ENCODE peak calls at places on chromosomes 16 and 17, in five cellular contexts. One of them, this sample, is unnamed.

GRCh38 chr16:54720259-54720658 is 210.4 kb upstream of the IRX5 start:
- DNase-seq in cardiac muscle cell: no peak
- DNase-seq in psoas muscle: no peak
- DNase-seq in thoracic aorta: no peak
- DNase-seq in HCT116: no peak
- DNase-seq in this sample: peak; percentile 84

GRCh38 chr17:61307905-61308886 is 91.4 kb upstream of the TBX2 start:
- DNase-seq in cardiac muscle cell: peak; percentile 91
- DNase-seq in psoas muscle: no peak
- DNase-seq in thoracic aorta: no peak
- DNase-seq in HCT116: no peak
- DNase-seq in this sample: no peak

GRCh38 chr16:57304169-57305061 is 19.9 kb upstream of the PLLP start:
- DNase-seq in cardiac muscle cell: peak; percentile 90
- DNase-seq in psoas muscle: peak; percentile 58
- DNase-seq in thoracic aorta: peak; percentile 45
- DNase-seq in HCT116: no peak
- DNase-seq in this sample: peak; percentile 29

GRCh38 chr16:21088646-21089538 is 61.8 kb downstream of the DNAH3 start:
- DNase-seq in cardiac muscle cell: peak; percentile 25
- DNase-seq in psoas muscle: no peak
- DNase-seq in thoracic aorta: no peak
- DNase-seq in HCT116: no peak
- DNase-seq in this sample: peak; percentile 49

GRCh38 chr17:77185137-77185536 is 44.4 kb downstream of the SEC14L1 start:
- DNase-seq in cardiac muscle cell: no peak
- DNase-seq in psoas muscle: no peak
- DNase-seq in thoracic aorta: no peak
- DNase-seq in HCT116: no peak
- DNase-seq in this sample: no peak

GRCh38 chr17:4900231-4901107 is 1.1 kb downstream of the C17orf107 start:
- DNase-seq in cardiac muscle cell: no peak
- DNase-seq in psoas muscle: peak; percentile 73
- DNase-seq in thoracic aorta: no peak
- DNase-seq in HCT116: no peak
- DNase-seq in this sample: no peak

GRCh38 chr16:70250748-70251650 is 741 bp downstream of the EXOSC6 start:
- DNase-seq in cardiac muscle cell: peak; percentile 65
- DNase-seq in psoas muscle: peak; percentile 63
- DNase-seq in thoracic aorta: no peak
- DNase-seq in HCT116: no peak
- DNase-seq in this sample: peak; percentile 62

GRCh38 chr17:57721967-57722703 is 23.0 kb downstream of the CCDC182 start:
- DNase-seq in cardiac muscle cell: no peak
- DNase-seq in psoas muscle: no peak
- DNase-seq in thoracic aorta: no peak
- DNase-seq in HCT116: no peak
- DNase-seq in this sample: no peak

GRCh38 chr16:10120953-10121352 is 61.3 kb downstream of the GRIN2A start:
- DNase-seq in cardiac muscle cell: no peak
- DNase-seq in psoas muscle: no peak
- DNase-seq in thoracic aorta: no peak
- DNase-seq in HCT116: no peak
- DNase-seq in this sample: no peak

GRCh38 chr17:18025596-18026407 is 13.2 kb downstream of the ATPAF2 start:
- DNase-seq in cardiac muscle cell: peak; percentile 39
- DNase-seq in psoas muscle: no peak
- DNase-seq in thoracic aorta: no peak
- DNase-seq in HCT116: no peak
- DNase-seq in this sample: peak; percentile 93

GRCh38 chr16:89972244-89973234 is 24.0 kb downstream of the DEF8 start:
- DNase-seq in cardiac muscle cell: peak; percentile 95
- DNase-seq in psoas muscle: peak; percentile 97
- DNase-seq in thoracic aorta: peak; percentile 66
- DNase-seq in HCT116: peak; percentile 88
- DNase-seq in this sample: peak; percentile 90

GRCh38 chr16:73028721-73029361 is 19.1 kb downstream of the ZFHX3 start:
- DNase-seq in cardiac muscle cell: no peak
- DNase-seq in psoas muscle: no peak
- DNase-seq in thoracic aorta: no peak
- DNase-seq in HCT116: no peak
- DNase-seq in this sample: peak; percentile 71

GRCh38 chr17:78532922-78533640 is 44.1 kb downstream of the DNAH17 start:
- DNase-seq in cardiac muscle cell: peak; percentile 71
- DNase-seq in psoas muscle: no peak
- DNase-seq in thoracic aorta: no peak
- DNase-seq in HCT116: peak; percentile 27
- DNase-seq in this sample: peak; percentile 97

GRCh38 chr16:9943121-9943520 is 239.1 kb downstream of the GRIN2A start:
- DNase-seq in cardiac muscle cell: no peak
- DNase-seq in psoas muscle: no peak
- DNase-seq in thoracic aorta: no peak
- DNase-seq in HCT116: no peak
- DNase-seq in this sample: no peak

GRCh38 chr17:55768946-55769624 is 18.2 kb downstream of the PCTP start:
- DNase-seq in cardiac muscle cell: peak; percentile 24
- DNase-seq in psoas muscle: no peak
- DNase-seq in thoracic aorta: no peak
- DNase-seq in HCT116: no peak
- DNase-seq in this sample: no peak

GRCh38 chr17:30964878-30965277 is 6.0 kb upstream of the RNF135 start:
- DNase-seq in cardiac muscle cell: no peak
- DNase-seq in psoas muscle: peak; percentile 6
- DNase-seq in thoracic aorta: no peak
- DNase-seq in HCT116: no peak
- DNase-seq in this sample: peak; percentile 52

GRCh38 chr17:12545877-12546513 is 119.7 kb upstream of the MYOCD start:
- DNase-seq in cardiac muscle cell: peak; percentile 71
- DNase-seq in psoas muscle: no peak
- DNase-seq in thoracic aorta: no peak
- DNase-seq in HCT116: peak; percentile 38
- DNase-seq in this sample: peak; percentile 56

GRCh38 chr17:75645889-75646625 is 12.8 kb downstream of the SMIM5 start:
- DNase-seq in cardiac muscle cell: no peak
- DNase-seq in psoas muscle: no peak
- DNase-seq in thoracic aorta: no peak
- DNase-seq in HCT116: peak; percentile 64
- DNase-seq in this sample: peak; percentile 73

DNA sequence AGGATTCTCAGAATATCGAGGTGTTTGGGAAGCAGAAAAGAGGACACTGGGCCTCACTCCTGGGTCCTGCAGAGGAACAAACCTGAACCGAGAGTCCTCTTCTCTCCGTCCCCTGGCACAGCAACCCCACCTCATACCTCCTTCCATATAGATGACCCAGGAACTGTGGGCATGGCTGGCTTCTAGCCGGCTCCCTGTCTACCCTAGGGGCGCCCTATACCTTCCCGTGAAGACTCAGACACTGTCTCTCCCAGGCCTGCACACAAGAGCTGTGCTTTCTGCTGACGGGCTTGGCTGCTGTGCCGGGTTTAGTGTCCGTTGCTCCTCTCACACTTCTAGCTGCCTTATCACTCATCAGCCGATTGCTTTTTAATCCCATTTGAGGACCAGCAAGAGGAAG is 46.5 kb upstream of the CRISPLD2 start:
- DNase-seq in cardiac muscle cell: no peak
- DNase-seq in psoas muscle: no peak
- DNase-seq in thoracic aorta: no peak
- DNase-seq in HCT116: no peak
- DNase-seq in this sample: no peak
- H3K4me3 ChIP-seq in cardiac muscle cell: no peak overlapping the region
- H3K4me3 ChIP-seq in psoas muscle: no peak overlapping the region
- H3K4me3 ChIP-seq in thoracic aorta: no peak overlapping the region
- H3K4me3 ChIP-seq in HCT116: no peak overlapping the region
- H3K4me3 ChIP-seq in this sample: no peak overlapping the region

DNA sequence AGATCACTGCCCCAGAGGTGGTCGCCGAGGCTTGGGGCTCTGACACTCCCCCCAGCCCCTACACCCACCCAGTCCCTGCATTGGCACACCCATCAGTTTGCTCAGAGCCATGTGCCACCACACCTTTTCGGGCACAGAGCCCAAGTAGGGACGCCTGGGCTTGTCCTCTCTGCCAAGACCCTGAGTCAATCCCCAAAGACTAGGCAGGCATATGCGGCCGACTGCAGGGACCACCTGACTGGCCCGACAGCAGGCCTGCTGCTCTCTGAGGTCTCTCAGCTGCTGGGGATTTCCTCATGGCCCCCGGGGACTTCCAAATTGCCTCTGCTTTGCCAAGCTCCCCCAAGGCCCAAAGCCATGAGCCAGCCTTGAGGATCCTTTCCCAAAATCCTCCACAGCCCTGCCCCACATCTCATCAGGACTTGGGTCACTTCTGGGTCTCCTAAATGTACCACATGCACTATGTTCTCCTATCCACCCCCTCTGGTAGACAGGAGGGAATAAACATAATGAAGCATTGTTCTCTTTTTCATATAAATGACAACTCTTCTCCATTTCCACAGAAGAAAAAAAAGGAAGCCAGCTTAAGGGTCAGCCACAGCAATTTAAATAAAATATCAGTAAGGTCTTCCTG is 30.6 kb downstream of the MYO18A start:
- DNase-seq in cardiac muscle cell: peak; percentile 78
- DNase-seq in psoas muscle: peak; percentile 69
- DNase-seq in thoracic aorta: no peak
- DNase-seq in HCT116: no peak
- DNase-seq in this sample: peak; percentile 85
- TF ChIP-seq CTCF in cardiac muscle cell: no peak
- TF ChIP-seq CTCF in psoas muscle: no peak
- TF ChIP-seq CTCF in thoracic aorta: no peak
- TF ChIP-seq CTCF in HCT116: no peak
- TF ChIP-seq CTCF in this sample: no peak

DNA sequence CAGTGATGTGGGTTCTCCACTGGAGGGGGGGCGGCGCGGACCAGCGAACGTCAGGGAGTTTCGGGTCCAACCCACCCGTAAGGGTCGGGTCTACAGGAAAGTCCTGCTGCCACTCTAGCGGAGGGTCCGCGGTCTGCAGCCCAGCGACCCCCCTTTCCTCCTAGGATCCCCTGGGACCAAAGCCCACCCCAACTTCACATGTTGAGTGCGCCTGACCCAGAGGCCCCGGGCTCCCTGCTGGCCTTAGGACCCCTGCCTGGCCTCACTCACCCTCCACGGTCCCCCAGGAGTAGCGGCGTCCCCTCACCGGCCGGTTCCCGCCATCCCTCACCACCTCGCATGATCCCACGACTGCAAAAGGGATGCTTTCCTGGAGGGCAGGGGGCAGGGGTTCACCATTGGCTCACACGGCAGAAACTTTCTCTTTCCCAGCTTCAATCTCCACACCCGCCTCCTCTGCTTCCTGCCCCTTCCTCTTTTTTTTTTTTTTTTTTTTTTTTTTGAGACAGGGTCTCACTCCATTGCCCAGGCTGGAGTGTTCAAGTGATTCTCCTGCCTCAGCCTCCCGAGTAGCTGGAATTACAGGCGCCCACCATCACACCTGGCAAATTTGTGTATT is 3.1 kb downstream of the SEPTIN1 start:
- DNase-seq in cardiac muscle cell: no peak
- DNase-seq in psoas muscle: peak; percentile 73
- DNase-seq in thoracic aorta: no peak
- DNase-seq in HCT116: no peak
- DNase-seq in this sample: no peak
- H3K4me3 ChIP-seq in cardiac muscle cell: peak overlapping the region; percentile 60
- H3K4me3 ChIP-seq in psoas muscle: peak overlapping the region; percentile 71
- H3K4me3 ChIP-seq in thoracic aorta: peak overlapping the region; percentile 96
- H3K4me3 ChIP-seq in HCT116: peak overlapping the region; percentile 64
- H3K4me3 ChIP-seq in this sample: peak overlapping the region; percentile 70

DNA sequence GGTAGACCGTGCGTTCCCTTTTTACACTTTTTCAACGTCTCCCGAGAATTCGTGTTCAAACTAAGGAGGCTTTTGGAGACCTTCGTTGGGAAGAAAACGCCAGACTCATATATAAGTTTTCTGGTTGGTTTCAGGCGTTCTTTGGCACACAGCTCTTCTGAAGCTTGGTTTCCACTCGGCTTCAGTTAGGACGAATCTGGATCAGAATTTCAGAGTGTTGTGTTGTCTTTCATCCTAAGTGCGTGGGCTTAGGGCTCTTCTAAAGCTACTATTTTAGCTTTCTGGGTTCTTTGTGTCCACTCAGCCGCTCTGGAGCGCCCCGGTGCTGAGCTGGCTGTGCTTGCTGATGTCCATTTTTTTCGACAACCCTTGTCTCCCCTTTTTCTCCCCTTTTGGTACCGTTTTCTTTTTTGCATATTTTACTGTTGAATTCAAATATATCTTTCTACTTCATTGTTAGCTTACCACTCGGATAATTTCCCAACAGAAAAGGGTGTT is 1.1 kb downstream of the SRRM2 start:
- DNase-seq in cardiac muscle cell: peak; percentile 26
- DNase-seq in psoas muscle: no peak
- DNase-seq in thoracic aorta: no peak
- DNase-seq in HCT116: no peak
- DNase-seq in this sample: no peak
- TF ChIP-seq CTCF in cardiac muscle cell: no peak
- TF ChIP-seq CTCF in psoas muscle: no peak
- TF ChIP-seq CTCF in thoracic aorta: no peak
- TF ChIP-seq CTCF in HCT116: no peak
- TF ChIP-seq CTCF in this sample: no peak

DNA sequence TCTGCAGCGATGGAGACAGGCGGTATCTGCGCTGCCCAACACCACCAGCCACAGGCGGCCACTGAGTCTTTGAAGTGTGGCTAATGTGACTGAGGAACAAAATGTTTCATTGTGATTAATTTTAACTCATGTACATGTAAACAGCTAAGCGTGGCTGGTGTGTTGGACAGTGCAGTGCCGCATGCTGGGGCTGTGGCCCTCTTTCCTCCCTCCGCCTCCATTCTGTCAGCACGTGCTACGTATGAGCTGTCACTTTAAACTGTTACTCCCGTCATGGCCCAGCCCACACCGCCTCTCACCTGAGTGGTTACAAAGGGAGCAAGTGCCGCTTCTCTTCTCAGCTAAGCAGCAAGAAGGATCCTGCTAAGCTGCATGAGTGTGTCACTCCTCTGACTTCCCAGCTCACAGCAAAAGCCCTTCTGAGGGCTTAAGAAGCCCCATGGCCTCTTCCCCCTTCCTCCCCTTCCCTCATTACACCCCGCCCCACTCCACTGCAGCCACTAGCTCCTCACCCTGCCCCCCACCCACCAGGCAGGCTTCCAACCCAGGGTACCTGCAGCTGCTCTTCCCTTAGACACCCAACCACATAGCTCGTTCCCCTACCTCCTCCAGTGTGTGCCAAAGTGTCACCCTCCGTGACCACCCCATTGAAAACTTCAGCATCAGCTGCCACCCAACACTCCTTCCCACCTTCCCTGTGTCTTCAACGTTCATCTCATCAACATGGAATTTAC is 15.0 kb downstream of the HASPIN start:
- DNase-seq in cardiac muscle cell: no peak
- DNase-seq in psoas muscle: peak; percentile 56
- DNase-seq in thoracic aorta: no peak
- DNase-seq in HCT116: no peak
- DNase-seq in this sample: peak; percentile 91
- H3K4me3 ChIP-seq in cardiac muscle cell: no peak overlapping the region
- H3K4me3 ChIP-seq in psoas muscle: peak overlapping the region; percentile 55
- H3K4me3 ChIP-seq in thoracic aorta: no peak overlapping the region
- H3K4me3 ChIP-seq in HCT116: no peak overlapping the region
- H3K4me3 ChIP-seq in this sample: peak overlapping the region; percentile 20

This sample was measured in epithelial cell of esophagus.